ENCODE peak calls at places on chromosomes 13 and 19, in ten cellular contexts. S, O, E, P, K, F, T, J, C and V are unnamed samples.

GRCh38 chr13:58704953-58705352 is 1073.4 kb downstream of the PCDH17 start:
- DNase-seq in S (no peak), O (no peak), E (no peak), P (no peak), K (no peak), F (no peak), T (no peak), J (no peak), C (no peak), V (no peak)

GRCh38 chr13:112711528-112712265 is 21.9 kb downstream of the ATP11A start:
- DNase-seq in S (peak), O (peak), E (peak), P (peak), K (peak), F (peak), T (no peak), J (peak), C (no peak), V (peak)

GRCh38 chr19:15815306-15815705 is at the start of gene OR10H1:
- DNase-seq in S (no peak), O (no peak), E (no peak), P (no peak), K (no peak), F (peak), T (no peak), J (no peak), C (no peak), V (no peak)

GRCh38 chr19:460877-461609 is at the start of gene SHC2:
- DNase-seq in S (no peak), O (peak), E (no peak), P (no peak), K (no peak), F (peak), T (no peak), J (no peak), C (no peak), V (peak)

GRCh38 chr19:13981021-13981420 is 25.1 kb downstream of the RFX1 start:
- DNase-seq in S (no peak), O (no peak), E (no peak), P (no peak), K (no peak), F (no peak), T (no peak), J (no peak), C (no peak), V (no peak)

GRCh38 chr19:33535176-33535575 is 13.6 kb upstream of the PEPD start:
- DNase-seq in S (no peak), O (no peak), E (no peak), P (no peak), K (no peak), F (no peak), T (no peak), J (no peak), C (no peak), V (no peak)

GRCh38 chr13:45786293-45786920 is 65.1 kb downstream of the SIAH3 start:
- DNase-seq in S (no peak), O (peak), E (no peak), P (no peak), K (no peak), F (peak), T (no peak), J (no peak), C (no peak), V (peak)

GRCh38 chr19:47891923-47892666 is 6.0 kb upstream of the SULT2A1 start:
- DNase-seq in S (no peak), O (no peak), E (no peak), P (no peak), K (no peak), F (peak), T (no peak), J (no peak), C (no peak), V (no peak)

GRCh38 chr19:39828634-39829032 is 5.3 kb downstream of the DYRK1B start:
- DNase-seq in S (no peak), O (no peak), E (no peak), P (no peak), K (no peak), F (no peak), T (no peak), J (no peak), C (no peak), V (no peak)

GRCh38 chr13:113023217-113023597 is 54.2 kb downstream of the MCF2L start:
- DNase-seq in S (no peak), O (peak), E (no peak), P (no peak), K (no peak), F (no peak), T (no peak), J (no peak), C (no peak), V (no peak)

GRCh38 chr19:49196527-49197240 is 39.1 kb downstream of the TRPM4 start:
- DNase-seq in S (peak), O (peak), E (no peak), P (no peak), K (no peak), F (no peak), T (no peak), J (no peak), C (no peak), V (peak)

GRCh38 chr19:16249826-16250434 is 52.2 kb downstream of the AP1M1 start:
- DNase-seq in S (no peak), O (no peak), E (no peak), P (no peak), K (no peak), F (no peak), T (no peak), J (no peak), C (no peak), V (no peak)

GRCh38 chr19:29014857-29015436 is 198.0 kb downstream of the UQCRFS1 start:
- DNase-seq in S (no peak), O (no peak), E (peak), P (no peak), K (no peak), F (no peak), T (no peak), J (no peak), C (no peak), V (no peak)

GRCh38 chr19:15330801-15331418 is 1.4 kb downstream of the BRD4 start:
- DNase-seq in S (peak), O (no peak), E (peak), P (no peak), K (no peak), F (peak), T (no peak), J (no peak), C (no peak), V (no peak)

GRCh38 chr13:45851171-45851889 is at the start of gene SIAH3:
- DNase-seq in S (no peak), O (no peak), E (peak), P (no peak), K (peak), F (no peak), T (no peak), J (peak), C (no peak), V (no peak)

GRCh38 chr19:17244618-17245534 is 843 bp downstream of the NR2F6 start:
- DNase-seq in S (no peak), O (peak), E (no peak), P (no peak), K (no peak), F (peak), T (no peak), J (no peak), C (no peak), V (peak)

GRCh38 chr13:110546389-110546788 is 15.1 kb downstream of the RAB20 start:
- DNase-seq in S (no peak), O (no peak), E (no peak), P (no peak), K (no peak), F (no peak), T (no peak), J (no peak), C (no peak), V (no peak)

GRCh38 chr13:40982772-40983171 is 36.3 kb downstream of the ELF1 start:
- DNase-seq in S (no peak), O (peak), E (no peak), P (no peak), K (peak), F (peak), T (peak), J (peak), C (no peak), V (peak)

GRCh38 chr13:33109801-33110200 is 93.6 kb downstream of the KL start:
- DNase-seq in S (no peak), O (no peak), E (peak), P (no peak), K (no peak), F (no peak), T (no peak), J (no peak), C (no peak), V (no peak)

GRCh38 chr13:44734204-44734707 is 158.1 kb upstream of the TSC22D1 start:
- DNase-seq in S (peak), O (peak), E (no peak), P (no peak), K (no peak), F (peak), T (no peak), J (no peak), C (no peak), V (peak)

GRCh38 chr13:59266478-59267063 is 897.2 kb downstream of the DIAPH3 start:
- DNase-seq in S (no peak), O (no peak), E (no peak), P (no peak), K (no peak), F (no peak), T (no peak), J (no peak), C (no peak), V (no peak)

GRCh38 chr13:104389722-104390121 is 1323.5 kb upstream of the SLC10A2 start:
- DNase-seq in S (no peak), O (no peak), E (no peak), P (no peak), K (no peak), F (no peak), T (no peak), J (no peak), C (no peak), V (no peak)

GRCh38 chr13:111531505-111531904 is 211.1 kb downstream of the TEX29 start:
- DNase-seq in S (no peak), O (no peak), E (peak), P (no peak), K (no peak), F (peak), T (no peak), J (no peak), C (no peak), V (no peak)

GRCh38 chr13:43663474-43664090 is 123.2 kb downstream of the ENOX1 start:
- DNase-seq in S (no peak), O (no peak), E (no peak), P (no peak), K (no peak), F (no peak), T (no peak), J (no peak), C (no peak), V (no peak)

DNA sequence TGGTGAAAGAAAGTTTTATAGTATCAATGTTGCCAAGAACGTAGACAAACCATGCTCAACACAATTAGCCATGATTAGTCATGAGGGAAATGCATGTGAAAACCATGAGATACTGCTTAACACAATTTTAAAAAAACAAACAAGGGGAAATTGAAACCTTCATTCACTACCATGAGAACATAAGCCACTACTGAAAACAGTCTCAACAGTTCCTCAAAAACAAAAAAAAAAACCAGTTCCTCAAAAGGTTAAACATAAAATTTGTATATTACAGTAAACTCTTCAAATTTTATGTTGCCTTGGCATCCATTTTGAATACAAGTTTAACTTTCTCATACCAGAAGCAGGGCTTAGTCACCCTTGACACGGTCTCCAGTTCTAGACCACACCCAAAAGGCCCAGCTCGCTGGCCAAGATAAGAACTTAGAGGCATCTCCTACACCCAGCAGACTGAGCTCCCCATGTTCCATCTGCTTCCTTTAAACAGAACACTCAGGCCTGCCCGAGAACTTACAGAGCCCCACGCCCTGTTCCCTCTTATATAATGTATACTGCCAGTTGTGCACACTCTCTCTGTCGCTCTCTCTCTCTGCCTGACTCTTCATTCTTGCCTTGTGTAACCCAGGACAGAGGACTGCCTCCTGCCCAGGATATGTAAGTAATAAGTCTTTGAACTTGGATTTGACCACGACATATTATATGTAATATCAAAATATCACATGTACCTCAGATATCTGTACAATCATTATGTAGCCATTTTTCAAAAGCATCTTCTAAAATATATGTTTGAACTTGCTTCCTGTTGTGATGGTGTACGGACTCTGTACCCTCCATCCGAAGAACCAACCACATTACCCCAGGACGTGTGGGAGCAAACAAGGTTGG is 67.4 kb downstream of the STK24 start:
- DNase-seq in S (no peak), O (peak), E (peak), P (no peak), K (peak), F (peak), T (peak), J (peak), C (peak), V (no peak)
- TF ChIP-seq POLR2A in S (no peak), O (no peak), E (no peak), P (no peak), K (no peak), F (peak), T (no peak), J (no peak), C (no peak), V (no peak)

DNA sequence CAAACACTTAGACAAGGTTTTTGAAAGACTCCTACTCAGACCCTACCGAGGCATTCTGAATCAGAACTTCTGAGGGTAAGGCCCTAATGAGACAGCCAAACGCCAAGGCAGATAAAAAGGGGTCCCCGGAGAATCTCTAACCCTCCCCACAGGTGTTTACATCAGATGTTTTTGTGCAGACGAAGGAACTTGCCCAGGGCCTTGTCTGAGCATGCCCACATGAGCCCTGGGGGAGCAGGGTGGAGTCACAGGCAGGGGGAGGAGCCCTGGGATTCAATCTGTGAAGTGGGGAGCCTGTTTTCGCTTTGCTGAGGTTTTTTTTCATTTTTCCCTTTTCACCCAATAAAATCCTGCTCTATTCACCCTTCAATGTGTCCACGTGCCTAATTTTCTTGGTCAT is 61.6 kb upstream of the MED4 start:
- DNase-seq in S (no peak), O (peak), E (no peak), P (no peak), K (peak), F (peak), T (no peak), J (no peak), C (no peak), V (peak)
- H3K4me3 ChIP-seq in S (no peak), O (no peak), E (no peak), P (no peak), K (no peak), F (no peak), T (no peak), J (no peak), C (no peak), V (no peak)

GRCh38 chr13:75533866-75534265 is 3.8 kb downstream of the COMMD6 start:
- DNase-seq in S (no peak), O (no peak), E (no peak), P (no peak), K (no peak), F (no peak), T (no peak), J (no peak), C (no peak), V (no peak)

GRCh38 chr13:75541287-75541686 is 3.6 kb upstream of the COMMD6 start:
- DNase-seq in S (no peak), O (no peak), E (no peak), P (no peak), K (no peak), F (peak), T (no peak), J (no peak), C (no peak), V (no peak)

GRCh38 chr13:75541961-75542360 is 4.3 kb upstream of the COMMD6 start:
- DNase-seq in S (no peak), O (no peak), E (no peak), P (no peak), K (no peak), F (no peak), T (no peak), J (no peak), C (no peak), V (no peak)

DNA sequence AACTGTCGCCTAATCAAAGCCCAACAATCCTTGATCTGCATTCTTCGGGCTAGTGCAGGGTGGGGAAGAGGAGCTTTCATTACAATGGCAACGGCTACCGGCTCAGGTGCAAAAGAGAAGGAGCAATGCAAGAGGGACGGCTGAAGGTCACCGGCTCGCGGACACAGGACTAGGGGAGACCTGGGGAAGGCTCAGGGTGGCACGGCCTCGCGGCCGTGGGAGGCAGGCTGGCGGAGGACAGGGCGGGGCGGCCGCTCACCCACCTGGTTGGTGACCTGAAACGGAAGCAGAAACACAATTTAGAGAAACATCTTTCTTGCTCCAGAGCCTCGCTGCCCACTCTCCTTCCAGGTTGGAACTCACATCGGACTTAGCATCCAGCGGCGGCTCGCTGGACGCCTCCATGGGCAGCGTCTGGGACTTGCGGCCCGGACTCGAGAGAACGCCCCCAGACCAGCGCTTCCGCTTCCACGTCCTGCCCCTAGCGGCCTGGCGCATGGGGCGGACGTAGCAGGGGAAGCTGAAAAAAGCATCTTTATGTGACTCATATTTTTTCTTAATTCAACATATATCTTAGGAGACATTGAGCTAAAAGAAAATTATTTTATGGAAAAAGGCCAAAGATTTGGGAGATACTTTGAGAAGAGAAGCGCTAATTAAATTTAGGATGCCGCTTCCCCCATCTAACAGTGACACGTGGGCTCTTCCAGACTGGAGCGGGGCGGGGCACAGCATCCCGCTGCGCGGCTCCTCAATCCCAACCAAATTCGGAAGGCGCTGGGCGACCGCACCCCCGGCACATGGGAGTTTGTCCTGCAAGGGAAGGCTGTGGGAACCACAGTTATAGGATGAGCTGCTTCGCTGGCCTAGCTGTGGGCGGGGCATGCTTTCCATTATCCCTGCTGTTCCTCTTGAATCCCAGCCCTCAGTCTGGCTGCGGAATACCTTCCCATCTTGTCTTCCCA is at the start of gene COMMD6:
- DNase-seq in S (peak), O (peak), E (peak), P (peak), K (peak), F (peak), T (peak), J (peak), C (peak), V (peak)
- TF ChIP-seq POLR2A in S (peak), O (peak), E (peak), P (no peak), K (peak), F (peak), T (peak), J (no peak), C (no peak), V (peak)

GRCh38 chr13:50386527-50387123 is 371.4 kb downstream of the KCNRG start:
- DNase-seq in S (no peak), O (no peak), E (no peak), P (peak), K (no peak), F (no peak), T (no peak), J (peak), C (no peak), V (peak)
- H3K4me3 ChIP-seq in S (no peak), O (peak), E (no peak), P (no peak), K (no peak), F (no peak), T (no peak), J (no peak), C (no peak), V (no peak)

DNA sequence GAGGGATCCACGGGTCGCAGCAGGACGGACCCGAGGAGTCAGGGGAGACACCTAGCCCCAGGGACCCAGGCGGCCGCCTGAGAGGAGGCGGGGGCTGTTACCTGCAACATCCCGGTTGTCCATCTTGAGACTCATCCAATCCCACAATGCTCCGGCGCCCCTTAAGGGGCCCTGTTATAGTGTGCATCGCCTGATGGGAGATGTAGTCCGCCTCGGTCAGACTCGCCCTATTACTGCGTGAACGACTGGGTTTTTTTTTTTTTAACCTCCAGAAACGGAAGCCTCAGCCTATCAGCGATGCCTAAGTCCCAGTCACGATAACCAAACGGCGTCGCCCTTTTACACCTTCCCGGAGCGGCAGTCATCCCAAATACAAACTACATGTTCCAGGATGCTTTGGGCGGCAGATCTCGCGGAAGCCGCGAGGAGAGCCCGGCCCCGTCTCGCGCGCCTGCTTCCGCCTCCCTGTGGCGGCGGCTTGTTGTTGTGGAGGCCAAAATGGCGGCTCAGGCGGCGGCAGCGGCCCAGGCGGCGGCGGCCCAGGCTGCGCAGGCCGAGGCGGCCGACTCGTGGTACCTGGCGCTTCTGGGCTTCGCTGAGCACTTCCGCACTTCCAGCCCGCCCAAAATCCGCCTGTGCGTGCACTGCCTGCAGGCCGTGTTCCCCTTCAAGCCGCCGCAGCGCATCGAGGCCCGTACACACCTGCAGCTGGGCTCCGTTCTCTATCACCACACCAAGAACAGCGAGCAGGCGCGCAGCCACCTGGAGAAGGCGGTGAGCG is at the start of the genes MAU2 and SUGP1:
- DNase-seq in S (peak), O (peak), E (peak), P (peak), K (peak), F (peak), T (peak), J (peak), C (peak), V (peak)
- TF ChIP-seq POLR2A in S (no peak), O (peak), E (peak), P (no peak), K (peak), F (peak), T (peak), J (peak), C (peak), V (no peak)

GRCh38 chr19:3276341-3276799 is 51.9 kb downstream of the CELF5 start:
- DNase-seq in S (peak), O (no peak), E (peak), P (no peak), K (no peak), F (peak), T (no peak), J (no peak), C (no peak), V (no peak)
- H3K4me3 ChIP-seq in S (no peak), O (no peak), E (peak), P (peak), K (no peak), F (no peak), T (no peak), J (no peak), C (peak), V (no peak)